ENCODE peak calls at places on chromosomes 16 and 17, in seven cellular contexts. S, F, B, C, E, K and I are unnamed samples.

GRCh38 chr16:52929478-52929877 is 123.2 kb downstream of the CHD9NB start:
- DNase-seq in F (no peak), E (no peak), B (no peak), C (no peak), K (no peak), S (no peak), I (no peak)

GRCh38 chr16:287298-287811 is 4.4 kb downstream of the PDIA2 start:
- DNase-seq in B (no peak), E (no peak), K (no peak), C (no peak), S (no peak), F (no peak), I (no peak)

GRCh38 chr17:77600346-77600745 is 358.2 kb upstream of the TNRC6C start:
- DNase-seq in B (no peak), E (no peak), C (no peak), K (no peak), F (no peak), S (no peak), I (no peak)

GRCh38 chr17:57284583-57284982 is 28.3 kb downstream of the MSI2 start:
- DNase-seq in K (no peak), C (no peak), S (no peak), F (no peak), E (no peak), B (no peak), I (no peak)

GRCh38 chr17:50661795-50662391 is 27.2 kb downstream of the ABCC3 start:
- DNase-seq in B (no peak), S (no peak), K (no peak), C (peak; percentile 62), F (peak; percentile 83), E (peak; percentile 91), I (no peak)

GRCh38 chr16:349211-349610 is 3.3 kb downstream of the AXIN1 start:
- DNase-seq in C (no peak), S (peak; percentile 52), B (no peak), K (no peak), F (no peak), E (no peak), I (no peak)

GRCh38 chr16:25138130-25138529 is 26.6 kb downstream of the LCMT1 start:
- DNase-seq in S (no peak), F (no peak), E (no peak), B (no peak), K (no peak), C (no peak), I (no peak)

GRCh38 chr16:1923299-1924034 is 5.3 kb upstream of the HS3ST6 start:
- DNase-seq in C (peak; percentile 55), E (peak; percentile 55), S (no peak), B (no peak), K (no peak), F (peak; percentile 67), I (no peak)

GRCh38 chr16:85436207-85436606 is 176.9 kb upstream of the GSE1 start:
- DNase-seq in E (no peak), B (no peak), C (no peak), K (no peak), S (no peak), F (no peak), I (no peak)

GRCh38 chr17:35733366-35733765 is 1.9 kb downstream of the RASL10B start:
- DNase-seq in F (no peak), K (no peak), B (no peak), C (no peak), E (no peak), S (no peak), I (no peak)

GRCh38 chr16:19410435-19411153 is 7.1 kb upstream of the TMC5 start:
- DNase-seq in B (no peak), S (no peak), E (peak; percentile 6), K (no peak), F (peak; percentile 58), C (peak; percentile 36), I (no peak)

GRCh38 chr17:4110152-4110551 is 32.7 kb downstream of the ZZEF1 start:
- DNase-seq in S (no peak), B (no peak), F (peak; percentile 12), C (no peak), E (peak; percentile 47), K (no peak), I (no peak)

GRCh38 chr16:89574681-89575246 is 794 bp upstream of the CPNE7 start:
- DNase-seq in E (peak; percentile 82), F (peak; percentile 91), C (peak; percentile 57), S (peak; percentile 77), K (peak; percentile 42), B (peak; percentile 24), I (no peak)

GRCh38 chr16:78048319-78048718 is 26.0 kb downstream of the CLEC3A start:
- DNase-seq in F (no peak), B (no peak), S (no peak), K (no peak), C (no peak), E (no peak), I (no peak)

GRCh38 chr17:76566988-76567431 is 18.6 kb downstream of the ST6GALNAC2 start:
- DNase-seq in S (no peak), C (no peak), B (no peak), F (no peak), K (no peak), E (no peak), I (no peak)

GRCh38 chr16:68355447-68356248 is 44.8 kb downstream of the PRMT7 start:
- DNase-seq in E (no peak), F (no peak), B (no peak), K (no peak), C (no peak), S (no peak), I (no peak)

GRCh38 chr16:79928142-79928735 is 327.7 kb upstream of the MAF start:
- DNase-seq in F (no peak), C (no peak), B (no peak), E (no peak), K (no peak), S (no peak), I (no peak)

GRCh38 chr17:49409066-49409465 is 5.6 kb downstream of the PHB1 start:
- DNase-seq in C (no peak), F (no peak), E (no peak), S (no peak), B (no peak), K (no peak), I (no peak)

GRCh38 chr17:14061666-14062560 is 7.4 kb upstream of the COX10 start:
- DNase-seq in B (no peak), F (peak; percentile 85), K (no peak), E (peak; percentile 93), S (no peak), C (peak; percentile 26), I (no peak)

GRCh38 chr16:49181812-49182211 is 99.8 kb downstream of the CBLN1 start:
- DNase-seq in F (no peak), C (no peak), S (no peak), E (no peak), K (no peak), B (no peak), I (no peak)

GRCh38 chr17:39209317-39210092 is 9.4 kb downstream of the RPL19 start:
- DNase-seq in C (peak; percentile 84), F (peak; percentile 80), K (peak; percentile 67), B (peak; percentile 57), E (peak; percentile 71), S (no peak), I (peak; percentile 51)

GRCh38 chr16:88455610-88456355 is 2.7 kb downstream of the ZFPM1 start:
- DNase-seq in B (peak; percentile 95), E (peak; percentile 61), C (no peak), K (peak; percentile 63), S (peak; percentile 79), F (peak; percentile 76), I (peak; percentile 60)

GRCh38 chr17:76343106-76343505 is 10.6 kb downstream of the PRPSAP1 start:
- DNase-seq in K (no peak), E (no peak), C (no peak), S (no peak), F (no peak), B (no peak), I (no peak)

GRCh38 chr16:77594057-77594456 is 128.3 kb upstream of the NUDT7 start:
- DNase-seq in K (no peak), E (no peak), F (no peak), S (no peak), B (no peak), C (no peak), I (no peak)

GRCh38 chr16:2178321-2179106 is 17.9 kb downstream of the CASKIN1 start:
- DNase-seq in S (no peak), B (peak; percentile 40), F (peak; percentile 61), K (peak; percentile 26), E (no peak), C (no peak), I (no peak)

GRCh38 chr16:65119905-65120341 is 1.9 kb downstream of the CDH11 start:
- DNase-seq in F (peak; percentile 70), S (no peak), B (no peak), K (no peak), E (peak; percentile 80), C (peak; percentile 41), I (no peak)

GRCh38 chr16:2428051-2428786 is 1.0 kb upstream of the CCNF start:
- DNase-seq in S (no peak), B (no peak), K (no peak), C (peak; percentile 43), E (peak; percentile 46), F (peak; percentile 60), I (no peak)

GRCh38 chr16:85136705-85137322 is 24.5 kb upstream of the CIBAR2 start:
- DNase-seq in F (peak; percentile 46), E (peak; percentile 47), S (no peak), C (no peak), K (no peak), B (no peak), I (no peak)

GRCh38 chr17:41660221-41660711 is 28.4 kb upstream of the EIF1 start:
- DNase-seq in B (no peak), K (no peak), F (no peak), C (no peak), S (no peak), E (no peak), I (no peak)

GRCh38 chr16:80618862-80619648 is 78.3 kb downstream of the DYNLRB2 start:
- DNase-seq in B (no peak), K (no peak), S (no peak), E (no peak), C (no peak), F (no peak), I (no peak)

GRCh38 chr16:25748099-25748654 is 56.4 kb downstream of the HS3ST4 start:
- DNase-seq in E (no peak), F (no peak), S (no peak), K (no peak), B (no peak), C (no peak), I (no peak)

GRCh38 chr16:23694707-23695373 is 16.2 kb downstream of the PLK1 start:
- DNase-seq in S (no peak), F (peak; percentile 76), C (no peak), K (no peak), B (no peak), E (peak; percentile 19), I (no peak)

GRCh38 chr16:66369055-66369592 is 2.6 kb downstream of the CDH5 start:
- DNase-seq in B (no peak), E (no peak), K (no peak), C (peak; percentile 56), F (no peak), S (no peak), I (no peak)

GRCh38 chr16:2769675-2770056 is 7.4 kb downstream of the ELOB start:
- DNase-seq in F (no peak), C (peak; percentile 27), K (no peak), B (no peak), S (no peak), E (no peak), I (no peak)